ENCODE peak calls at places on chromosome 1, in ten cellular contexts. V, W, T, E, P, M, O, C, L and H are unnamed samples.

GRCh38 chr1:156502396-156502748 is 1.8 kb upstream of the MEF2D start:
- DNase-seq in V (no peak), W (no peak), T (no peak), E (no peak), P (no peak), M (no peak), O (no peak), C (no peak), L (no peak), H (no peak)

GRCh38 chr1:17365271-17365670 is 6.7 kb upstream of the PADI6 start:
- DNase-seq in V (no peak), W (no peak), T (no peak), E (no peak), P (no peak), M (no peak), O (no peak), C (no peak), L (no peak), H (no peak)

GRCh38 chr1:236868625-236869467 is 73.8 kb downstream of the MTR start:
- DNase-seq in V (peak; percentile 54), W (peak; percentile 65), T (peak; percentile 52), E (peak; percentile 69), P (no peak), M (peak; percentile 30), O (no peak), C (no peak), L (no peak), H (peak; percentile 58)

GRCh38 chr1:152623203-152623844 is 421 bp upstream of the LCE3A start:
- DNase-seq in V (no peak), W (no peak), T (no peak), E (no peak), P (no peak), M (no peak), O (no peak), C (no peak), L (no peak), H (peak; percentile 60)

GRCh38 chr1:216461466-216461865 is 38.2 kb upstream of the USH2A start:
- DNase-seq in V (no peak), W (no peak), T (no peak), E (no peak), P (no peak), M (no peak), O (no peak), C (no peak), L (no peak), H (no peak)

GRCh38 chr1:237891979-237892378 is 1.3 kb upstream of the ZP4 start:
- DNase-seq in V (no peak), W (no peak), T (no peak), E (no peak), P (no peak), M (no peak), O (no peak), C (no peak), L (no peak), H (no peak)

GRCh38 chr1:236458991-236459390 is 64.8 kb upstream of the LGALS8 start:
- DNase-seq in V (no peak), W (no peak), T (no peak), E (no peak), P (no peak), M (no peak), O (no peak), C (no peak), L (no peak), H (no peak)

GRCh38 chr1:227943354-227943753 is 4.4 kb downstream of the WNT9A start:
- DNase-seq in V (no peak), W (no peak), T (no peak), E (no peak), P (no peak), M (no peak), O (no peak), C (no peak), L (peak; percentile 13), H (no peak)

GRCh38 chr1:90126834-90127233 is 131.9 kb downstream of the ZNF326 start:
- DNase-seq in V (no peak), W (no peak), T (no peak), E (no peak), P (no peak), M (no peak), O (no peak), C (no peak), L (no peak), H (no peak)

GRCh38 chr1:22814176-22815042 is 103.8 kb downstream of the EPHB2 start:
- DNase-seq in V (peak; percentile 58), W (peak; percentile 81), T (no peak), E (peak; percentile 80), P (peak; percentile 45), M (peak; percentile 45), O (peak; percentile 74), C (peak; percentile 75), L (peak; percentile 84), H (no peak)

GRCh38 chr1:53962395-53962794 is 16.2 kb downstream of the LRRC42 start:
- DNase-seq in V (no peak), W (no peak), T (no peak), E (no peak), P (no peak), M (no peak), O (no peak), C (no peak), L (no peak), H (no peak)

GRCh38 chr1:109137959-109138757 is 24.2 kb downstream of the ELAPOR1 start:
- DNase-seq in V (no peak), W (peak; percentile 45), T (no peak), E (peak; percentile 48), P (no peak), M (peak; percentile 79), O (no peak), C (no peak), L (no peak), H (no peak)

DNA sequence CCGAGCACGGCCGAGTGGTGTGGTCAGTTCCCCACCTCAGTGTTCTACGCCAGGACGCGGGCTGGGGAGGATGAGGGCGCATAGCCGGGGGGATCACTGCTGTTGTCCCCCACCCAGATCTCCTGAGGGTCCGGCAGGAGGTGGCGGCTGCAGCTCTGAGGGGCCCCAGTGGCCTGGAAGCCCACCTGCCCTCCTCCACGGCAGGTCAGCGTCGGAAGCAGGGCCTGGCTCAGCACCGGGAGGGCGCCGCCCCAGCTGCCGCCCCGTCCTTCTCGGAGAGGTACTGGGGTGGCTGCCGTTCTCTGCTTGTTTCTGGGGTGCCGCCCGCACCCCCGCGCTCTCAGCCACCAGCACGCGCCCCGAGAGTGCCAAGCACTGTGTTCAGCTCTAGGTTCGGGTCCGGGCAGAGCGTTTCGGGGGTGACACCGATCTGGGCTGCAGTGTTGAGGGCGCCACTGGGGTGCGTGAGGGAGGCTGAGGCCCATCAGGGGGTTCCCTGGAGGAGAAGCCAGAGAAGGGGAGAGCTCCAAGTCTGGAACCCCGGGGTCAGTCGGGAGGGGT is 17.4 kb downstream of the SAMD11 start:
- DNase-seq in V (no peak), W (no peak), T (no peak), E (no peak), P (peak; percentile 30), M (no peak), O (no peak), C (no peak), L (no peak), H (no peak)
- TF ChIP-seq CTCF in V (no peak), W (no peak), T (no peak), E (no peak), P (no peak), M (no peak), O (no peak), C (no peak), L (no peak), H (no peak)

GRCh38 chr1:201813226-201813625 is 15.7 kb upstream of the IPO9 start:
- DNase-seq in V (no peak), W (no peak), T (no peak), E (no peak), P (no peak), M (no peak), O (no peak), C (no peak), L (no peak), H (peak; percentile 79)
- H3K36me3 ChIP-seq in V (peaks cover 46% of the 10 kb centered on the region), W (no peaks in the 10 kb centered on the region), T (peaks cover 96% of the 10 kb centered on the region), E (no peaks in the 10 kb centered on the region), P (no peaks in the 10 kb centered on the region), M (peaks cover 19% of the 10 kb centered on the region), O (no peaks in the 10 kb centered on the region), C (peaks cover 28% of the 10 kb centered on the region), L (peaks cover 76% of the 10 kb centered on the region), H (peaks cover 96% of the 10 kb centered on the region)

GRCh38 chr1:18865176-18865575 is 5.7 kb upstream of the TAS1R2 start:
- DNase-seq in V (no peak), W (no peak), T (no peak), E (no peak), P (no peak), M (no peak), O (no peak), C (no peak), L (no peak), H (no peak)

GRCh38 chr1:18868801-18869424 is 9.5 kb upstream of the TAS1R2 start:
- DNase-seq in V (no peak), W (no peak), T (no peak), E (no peak), P (no peak), M (no peak), O (no peak), C (no peak), L (no peak), H (no peak)

GRCh38 chr1:18866314-18866713 is 6.9 kb upstream of the TAS1R2 start:
- DNase-seq in V (no peak), W (no peak), T (no peak), E (no peak), P (no peak), M (no peak), O (no peak), C (no peak), L (peak; percentile 78), H (no peak)

GRCh38 chr1:18868354-18868753 is 8.9 kb upstream of the TAS1R2 start:
- DNase-seq in V (no peak), W (no peak), T (no peak), E (no peak), P (no peak), M (no peak), O (no peak), C (no peak), L (no peak), H (no peak)

GRCh38 chr1:18866846-18867245 is 7.4 kb upstream of the TAS1R2 start:
- DNase-seq in V (no peak), W (no peak), T (no peak), E (no peak), P (no peak), M (no peak), O (no peak), C (no peak), L (no peak), H (no peak)
- TF ChIP-seq CTCF in V (no peak), W (no peak), T (no peak), E (no peak), P (no peak), M (no peak), O (no peak), C (no peak), L (no peak), H (no peak)

DNA sequence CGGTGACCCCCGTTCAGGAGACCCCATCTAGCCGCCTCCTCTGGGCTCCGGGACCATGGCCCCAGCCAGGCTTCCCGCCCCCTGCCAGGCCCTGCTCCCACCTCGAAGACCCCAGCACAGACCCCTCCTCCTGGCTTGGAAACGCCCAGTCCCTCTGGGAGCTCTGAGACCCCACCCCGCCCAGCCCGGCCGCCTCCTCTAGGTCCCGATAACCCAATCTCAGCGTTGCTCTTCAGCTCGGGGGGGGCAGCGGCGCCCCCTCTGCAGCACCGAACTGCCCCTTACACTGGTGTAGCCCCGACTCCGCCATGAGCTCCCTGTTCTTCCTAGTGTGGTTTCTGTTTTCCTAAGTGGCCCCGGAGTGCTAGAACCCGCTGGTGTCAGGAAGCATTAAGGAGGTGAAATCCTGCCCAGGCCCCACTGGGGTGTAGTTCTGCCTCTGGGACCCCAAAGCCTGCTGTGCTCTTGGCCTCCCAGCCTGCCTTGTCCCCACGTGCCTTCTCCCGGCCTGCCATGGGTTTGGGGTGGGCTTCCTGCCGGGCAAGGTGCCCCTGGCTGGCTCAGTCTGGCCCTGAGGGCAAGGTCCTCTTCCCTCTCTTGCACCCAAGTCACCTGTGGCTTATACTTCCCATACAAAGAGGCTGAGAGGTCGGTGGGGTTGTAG is 10.7 kb upstream of the MMEL1 start:
- DNase-seq in V (no peak), W (no peak), T (no peak), E (no peak), P (peak; percentile 29), M (no peak), O (peak; percentile 34), C (no peak), L (peak; percentile 62), H (no peak)
- H3K36me3 ChIP-seq in V (no peaks in the 10 kb centered on the region), W (no peaks in the 10 kb centered on the region), T (no peaks in the 10 kb centered on the region), E (no peaks in the 10 kb centered on the region), P (no peaks in the 10 kb centered on the region), M (no peaks in the 10 kb centered on the region), O (no peaks in the 10 kb centered on the region), C (no peaks in the 10 kb centered on the region), L (no peaks in the 10 kb centered on the region), H (no peaks in the 10 kb centered on the region)